ENCODE peak calls at places on chromosome 18, in nine cellular contexts. F is prostate gland, P is A549, T is mammary epithelial cell, E is AG04450, Y is MCF 10A, N is AG10803, G is NB4, L is dorsolateral prefrontal cortex. S is an unnamed sample.

GRCh38 chr18:27695509-27695908 is 481.4 kb downstream of the CDH2 start:
- DNase-seq in F (no peak), P (no peak), T (peak), E (no peak), Y (peak), N (no peak), G (no peak), L (no peak), S (no peak)

GRCh38 chr18:5294618-5295230 is 802 bp downstream of the ZBTB14 start:
- DNase-seq in F (peak), P (peak), T (peak), E (no peak), Y (peak), N (peak), G (peak), L (peak), S (peak)

GRCh38 chr18:63253428-63254372 is 65.9 kb downstream of the BCL2 start:
- DNase-seq in F (no peak), P (no peak), T (peak), E (no peak), Y (no peak), N (peak), G (no peak), L (no peak), S (no peak)

GRCh38 chr18:50306944-50307343 is 19.5 kb upstream of the CXXC1 start:
- DNase-seq in F (no peak), P (no peak), T (no peak), E (no peak), Y (no peak), N (peak), G (peak), L (no peak), S (no peak)

GRCh38 chr18:63708650-63709049 is 5.9 kb downstream of the SERPINB11 start:
- DNase-seq in F (no peak), P (no peak), T (peak), E (peak), Y (no peak), N (peak), G (no peak), L (no peak), S (no peak)

GRCh38 chr18:26504831-26505230 is 43.5 kb downstream of the KCTD1 start:
- DNase-seq in F (no peak), P (no peak), T (no peak), E (no peak), Y (no peak), N (no peak), G (no peak), L (no peak), S (no peak)

GRCh38 chr18:50751490-50751889 is 68.3 kb downstream of the MRO start:
- DNase-seq in F (no peak), P (no peak), T (no peak), E (no peak), Y (no peak), N (no peak), G (no peak), L (no peak), S (no peak)

GRCh38 chr18:26551217-26551708 is 2.9 kb upstream of the KCTD1 start:
- DNase-seq in F (no peak), P (no peak), T (peak), E (no peak), Y (no peak), N (no peak), G (no peak), L (no peak), S (no peak)

GRCh38 chr18:23115683-23116096 is 19.6 kb upstream of the CABLES1 start:
- DNase-seq in F (no peak), P (peak), T (peak), E (peak), Y (peak), N (peak), G (no peak), L (no peak), S (no peak)

GRCh38 chr18:49400398-49401072 is 59.9 kb downstream of the DYM start:
- DNase-seq in F (no peak), P (peak), T (no peak), E (no peak), Y (no peak), N (peak), G (no peak), L (no peak), S (no peak)

GRCh38 chr18:62950246-62950645 is 234.9 kb downstream of the PHLPP1 start:
- DNase-seq in F (no peak), P (no peak), T (no peak), E (no peak), Y (no peak), N (no peak), G (no peak), L (no peak), S (no peak)

GRCh38 chr18:40473221-40473620 is 1481.8 kb upstream of the PIK3C3 start:
- DNase-seq in F (no peak), P (no peak), T (no peak), E (no peak), Y (no peak), N (no peak), G (no peak), L (no peak), S (no peak)

GRCh38 chr18:68181956-68182355 is 533.0 kb downstream of the TMX3 start:
- DNase-seq in F (no peak), P (no peak), T (peak), E (no peak), Y (peak), N (peak), G (no peak), L (no peak), S (no peak)

GRCh38 chr18:42392416-42392815 is 437.4 kb downstream of the PIK3C3 start:
- DNase-seq in F (peak), P (no peak), T (no peak), E (no peak), Y (no peak), N (no peak), G (no peak), L (no peak), S (no peak)

GRCh38 chr18:46343940-46344372 is 239.8 kb downstream of the HAUS1 start:
- DNase-seq in F (peak), P (no peak), T (peak), E (no peak), Y (peak), N (no peak), G (peak), L (no peak), S (no peak)

GRCh38 chr18:22579271-22579670 is 161.6 kb upstream of the CTAGE1 start:
- DNase-seq in F (no peak), P (no peak), T (no peak), E (no peak), Y (no peak), N (no peak), G (no peak), L (no peak), S (no peak)

GRCh38 chr18:3793545-3793944 is 343.6 kb downstream of the TGIF1 start:
- DNase-seq in F (no peak), P (no peak), T (no peak), E (no peak), Y (no peak), N (no peak), G (no peak), L (no peak), S (no peak)

GRCh38 chr18:32831781-32832180 is 59.0 kb upstream of the KLHL14 start:
- DNase-seq in F (no peak), P (no peak), T (peak), E (no peak), Y (no peak), N (no peak), G (no peak), L (no peak), S (no peak)

GRCh38 chr18:10456718-10457499 is 2.5 kb downstream of the APCDD1 start:
- DNase-seq in F (no peak), P (no peak), T (no peak), E (no peak), Y (no peak), N (no peak), G (no peak), L (no peak), S (no peak)

GRCh38 chr18:59861009-59861408 is 38.8 kb upstream of the PMAIP1 start:
- DNase-seq in F (no peak), P (no peak), T (no peak), E (no peak), Y (no peak), N (no peak), G (no peak), L (no peak), S (no peak)

GRCh38 chr18:51278045-51278649 is 80.7 kb upstream of the MEX3C start:
- DNase-seq in F (no peak), P (peak), T (peak), E (no peak), Y (peak), N (no peak), G (peak), L (peak), S (peak)

GRCh38 chr18:24827500-24827899 is 367.1 kb downstream of the HRH4 start:
- DNase-seq in F (no peak), P (no peak), T (no peak), E (no peak), Y (no peak), N (peak), G (no peak), L (no peak), S (no peak)

GRCh38 chr18:62999392-62999791 is 284.1 kb downstream of the PHLPP1 start:
- DNase-seq in F (no peak), P (no peak), T (no peak), E (no peak), Y (peak), N (peak), G (no peak), L (no peak), S (no peak)

GRCh38 chr18:52422985-52423601 is 83.1 kb downstream of the DCC start:
- DNase-seq in F (no peak), P (no peak), T (no peak), E (no peak), Y (no peak), N (no peak), G (peak), L (no peak), S (no peak)

GRCh38 chr18:76754381-76754780 is 68.0 kb upstream of the ZNF236 start:
- DNase-seq in F (no peak), P (no peak), T (no peak), E (no peak), Y (no peak), N (no peak), G (no peak), L (no peak), S (no peak)

GRCh38 chr18:11147371-11147860 is 2.0 kb downstream of the PIEZO2 start:
- DNase-seq in F (no peak), P (no peak), T (no peak), E (no peak), Y (no peak), N (no peak), G (no peak), L (no peak), S (no peak)

GRCh38 chr18:79241755-79242154 is 154.0 kb upstream of the NFATC1 start:
- DNase-seq in F (no peak), P (no peak), T (no peak), E (no peak), Y (no peak), N (no peak), G (no peak), L (no peak), S (no peak)
- TF ChIP-seq CTCF in F (no peak), P (no peak), T (no peak), E (no peak), Y (no peak), N (no peak), G (no peak), L (no peak), S (no peak)

GRCh38 chr18:66874375-66874774 is 270.5 kb upstream of the CDH19 start:
- DNase-seq in F (no peak), P (no peak), T (no peak), E (no peak), Y (no peak), N (no peak), G (no peak), L (no peak), S (no peak)

GRCh38 chr18:66873899-66874298 is 270.0 kb upstream of the CDH19 start:
- DNase-seq in F (no peak), P (no peak), T (no peak), E (no peak), Y (no peak), N (no peak), G (no peak), L (no peak), S (no peak)

GRCh38 chr18:66867653-66868052 is 263.8 kb upstream of the CDH19 start:
- DNase-seq in F (no peak), P (no peak), T (peak), E (no peak), Y (peak), N (no peak), G (no peak), L (no peak), S (no peak)

GRCh38 chr18:66874812-66875474 is 271.1 kb upstream of the CDH19 start:
- DNase-seq in F (no peak), P (no peak), T (no peak), E (no peak), Y (no peak), N (no peak), G (no peak), L (no peak), S (no peak)

DNA sequence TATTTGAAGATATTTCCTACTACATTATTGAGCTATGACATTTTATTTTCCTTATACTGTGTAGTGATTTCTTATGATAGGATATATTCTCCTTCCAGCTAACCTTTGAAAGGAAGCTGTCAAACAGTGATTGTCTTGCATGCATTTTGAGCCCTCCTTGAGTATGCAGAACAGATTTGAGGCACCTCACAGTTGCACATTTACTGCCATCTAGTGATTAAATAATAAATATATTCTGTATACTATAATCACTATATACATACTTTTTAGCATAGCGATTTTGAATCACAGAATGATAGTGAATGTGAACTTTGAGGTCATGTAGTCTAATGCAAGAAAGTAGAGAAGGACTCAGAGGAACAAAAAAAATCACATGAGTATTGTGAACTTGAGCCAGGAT is 268.4 kb upstream of the CDH19 start:
- DNase-seq in F (no peak), P (no peak), T (peak), E (no peak), Y (peak), N (no peak), G (peak), L (no peak), S (no peak)
- TF ChIP-seq CTCF in F (no peak), P (peak), T (peak), E (no peak), Y (peak), N (no peak), G (no peak), L (peak), S (peak)

GRCh38 chr18:43710135-43710534 is 432.8 kb upstream of the SYT4 start:
- DNase-seq in F (no peak), P (no peak), T (no peak), E (no peak), Y (no peak), N (no peak), G (no peak), L (no peak), S (no peak)
- TF ChIP-seq CTCF in F (no peak), P (no peak), T (no peak), E (no peak), Y (no peak), N (no peak), G (no peak), L (no peak), S (no peak)

GRCh38 chr18:75173125-75173432 is 35.9 kb downstream of the PTGR3 start:
- DNase-seq in F (no peak), P (peak), T (no peak), E (no peak), Y (no peak), N (no peak), G (peak), L (no peak), S (no peak)
- TF ChIP-seq CTCF in F (no peak), P (no peak), T (no peak), E (no peak), Y (no peak), N (no peak), G (peak), L (no peak), S (no peak)

DNA sequence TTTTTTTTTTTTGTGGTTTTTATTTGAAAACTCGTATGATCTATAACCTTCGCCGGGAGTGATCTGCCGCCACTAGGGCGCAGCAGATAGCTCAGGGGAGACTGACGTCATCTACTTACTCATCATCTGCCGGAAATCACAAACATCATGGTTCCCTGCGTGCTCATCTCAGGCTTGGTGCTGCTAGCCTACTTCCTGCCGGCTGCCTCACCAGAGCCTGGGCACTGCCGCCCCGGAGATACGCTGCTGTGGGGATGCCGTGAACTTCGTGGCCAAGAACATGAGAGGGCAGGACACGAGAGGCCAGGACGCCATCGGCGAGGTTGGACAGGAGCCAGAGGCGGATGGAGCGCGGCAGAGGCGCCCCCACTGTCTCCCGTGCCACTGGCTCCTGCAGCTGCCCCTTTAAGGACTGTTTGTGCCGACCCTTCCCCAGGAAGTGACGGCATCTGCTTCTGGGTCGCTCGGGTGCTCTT is 68.8 kb downstream of the DOK6 start:
- DNase-seq in F (no peak), P (peak), T (no peak), E (no peak), Y (peak), N (no peak), G (peak), L (no peak), S (no peak)
- TF ChIP-seq CTCF in F (no peak), P (peak), T (peak), E (peak), Y (no peak), N (peak), G (peak), L (no peak), S (peak)